ENCODE peak calls at places on chromosomes 16 and 17, in ten cellular contexts. Y, F, T, R, V, W, N, E, S and I are unnamed samples.

GRCh38 chr17:40073454-40074174 is 10.8 kb downstream of the THRA start:
- DNase-seq in N (no peak), E (no peak), T (no peak), R (no peak), W (no peak), Y (no peak), F (peak), V (no peak), S (no peak), I (no peak)

GRCh38 chr17:17043668-17044226 is 1.5 kb downstream of the MPRIP start:
- DNase-seq in R (peak), F (no peak), S (peak), N (peak), V (no peak), T (peak), W (peak), E (no peak), Y (no peak), I (no peak)

GRCh38 chr16:59459811-59460210 is 725.7 kb upstream of the GOT2 start:
- DNase-seq in V (no peak), N (no peak), W (no peak), E (no peak), Y (no peak), F (no peak), S (no peak), R (no peak), T (no peak), I (no peak)

GRCh38 chr17:78421534-78422266 is 43.3 kb downstream of the PGS1 start:
- DNase-seq in N (no peak), Y (peak), W (peak), V (peak), E (peak), R (peak), F (peak), S (peak), T (peak), I (peak)

GRCh38 chr17:36001862-36002603 is 680 bp upstream of the CCL15 start:
- DNase-seq in W (no peak), R (no peak), E (no peak), Y (no peak), S (no peak), N (no peak), T (no peak), V (no peak), F (no peak), I (no peak)

GRCh38 chr17:83052241-83052564 is 27.2 kb upstream of the METRNL start:
- DNase-seq in V (no peak), R (no peak), E (no peak), F (no peak), T (no peak), N (no peak), S (no peak), W (no peak), Y (no peak), I (no peak)

GRCh38 chr17:82583720-82584234 is 64.2 kb downstream of the FOXK2 start:
- DNase-seq in W (no peak), N (no peak), E (no peak), Y (no peak), R (no peak), V (peak), T (no peak), F (no peak), S (no peak), I (no peak)

GRCh38 chr16:68146583-68146982 is 61.4 kb downstream of the NFATC3 start:
- DNase-seq in T (no peak), S (no peak), V (no peak), R (peak), F (no peak), W (no peak), E (peak), N (no peak), Y (no peak), I (no peak)

GRCh38 chr16:70433456-70434103 is 5.3 kb downstream of the ST3GAL2 start:
- DNase-seq in S (peak), W (no peak), T (no peak), N (peak), R (no peak), Y (no peak), E (peak), V (no peak), F (no peak), I (no peak)

GRCh38 chr16:85898521-85899442 is at the start of gene IRF8:
- DNase-seq in F (peak), S (peak), T (peak), N (no peak), E (no peak), W (peak), Y (peak), R (peak), V (peak), I (peak)

GRCh38 chr16:4612977-4613635 is 1.6 kb downstream of the UBALD1 start:
- DNase-seq in V (no peak), F (no peak), W (no peak), N (no peak), Y (no peak), S (no peak), E (no peak), T (no peak), R (no peak), I (no peak)

GRCh38 chr16:15434425-15435215 is at the start of gene BMERB1:
- DNase-seq in W (peak), R (peak), V (peak), N (peak), T (peak), S (peak), F (peak), Y (peak), E (peak), I (peak)

GRCh38 chr16:1002399-1003161 is 21.0 kb downstream of the SOX8 start:
- DNase-seq in F (no peak), R (peak), N (no peak), W (no peak), V (no peak), T (no peak), Y (peak), S (no peak), E (peak), I (no peak)

GRCh38 chr16:3574195-3574594 is 3.0 kb downstream of the NLRC3 start:
- DNase-seq in N (no peak), V (no peak), Y (no peak), E (no peak), R (no peak), S (no peak), T (no peak), W (no peak), F (no peak), I (no peak)

GRCh38 chr17:40422990-40423611 is 5.4 kb upstream of the TOP2A start:
- DNase-seq in E (no peak), S (no peak), N (no peak), F (no peak), Y (no peak), V (no peak), T (peak), R (no peak), W (no peak), I (no peak)

GRCh38 chr17:17055286-17056166 is 13.3 kb downstream of the MPRIP start:
- DNase-seq in N (peak), Y (no peak), R (no peak), S (peak), T (no peak), F (no peak), W (peak), E (no peak), V (no peak), I (no peak)

GRCh38 chr16:20598832-20599469 is 22.8 kb upstream of the ACSM2B start:
- DNase-seq in W (no peak), T (no peak), E (no peak), Y (no peak), R (no peak), S (no peak), N (no peak), F (no peak), V (no peak), I (no peak)

GRCh38 chr17:78127240-78127887 is 1.2 kb downstream of the TMC6 start:
- DNase-seq in N (no peak), W (no peak), V (peak), R (peak), Y (no peak), E (no peak), S (peak), T (no peak), F (peak), I (peak)

GRCh38 chr16:19771040-19771439 is 53.0 kb downstream of the IQCK start:
- DNase-seq in V (no peak), S (no peak), N (peak), R (no peak), Y (no peak), W (peak), E (no peak), T (no peak), F (no peak), I (no peak)

GRCh38 chr16:85055503-85056210 is 28.1 kb downstream of the KIAA0513 start:
- DNase-seq in E (peak), R (peak), T (no peak), S (peak), W (no peak), F (peak), N (no peak), V (peak), Y (peak), I (no peak)